ENCODE peak calls at places on chromosomes 5 and 9, in four cellular contexts. N, X, C and O are unnamed samples.

GRCh38 chr9:2420488-2421056 is 201.0 kb upstream of the VLDLR start:
- DNase-seq in N (no peak), X (peak), C (no peak), O (no peak)

GRCh38 chr9:17614929-17615328 is 36.1 kb downstream of the SH3GL2 start:
- DNase-seq in N (no peak), X (no peak), C (no peak), O (no peak)

GRCh38 chr5:80967500-80968181 is 7.5 kb downstream of the RASGRF2 start:
- DNase-seq in N (no peak), X (no peak), C (no peak), O (peak)

GRCh38 chr9:111108946-111109345 is 70.7 kb upstream of the LPAR1 start:
- DNase-seq in N (no peak), X (no peak), C (no peak), O (peak)

GRCh38 chr5:154371687-154372086 is 74.1 kb upstream of the SAP30L start:
- DNase-seq in N (no peak), X (no peak), C (no peak), O (peak)

GRCh38 chr5:72210913-72211670 is 103.8 kb downstream of the MAP1B start:
- DNase-seq in N (no peak), X (no peak), C (no peak), O (peak)

GRCh38 chr5:378301-378891 is 56.9 kb downstream of the AHRR start:
- DNase-seq in N (no peak), X (no peak), C (peak), O (peak)

GRCh38 chr9:100602302-100602930 is 24.5 kb downstream of the CAVIN4 start:
- DNase-seq in N (peak), X (peak), C (no peak), O (peak)

GRCh38 chr5:113119271-113119924 is 142.8 kb downstream of the DCP2 start:
- DNase-seq in N (no peak), X (no peak), C (no peak), O (no peak)

GRCh38 chr5:88821161-88821560 is 61.8 kb downstream of the MEF2C start:
- DNase-seq in N (no peak), X (no peak), C (no peak), O (no peak)

GRCh38 chr9:133715295-133715865 is 22.8 kb downstream of the SARDH start:
- DNase-seq in N (no peak), X (no peak), C (peak), O (peak)

GRCh38 chr5:171585981-171586380 is 166.5 kb downstream of the FGF18 start:
- DNase-seq in N (no peak), X (no peak), C (no peak), O (no peak)

GRCh38 chr5:35859101-35859661 is 2.5 kb downstream of the IL7R start:
- DNase-seq in N (peak), X (no peak), C (no peak), O (peak)

GRCh38 chr5:5141625-5142527 is 1.7 kb downstream of the ADAMTS16 start:
- DNase-seq in N (peak), X (peak), C (no peak), O (peak)

GRCh38 chr5:143570989-143571388 is 167.5 kb upstream of the NR3C1 start:
- DNase-seq in N (no peak), X (no peak), C (no peak), O (no peak)

GRCh38 chr9:76703270-76703669 is 61.0 kb upstream of the PCA3 start:
- DNase-seq in N (no peak), X (no peak), C (peak), O (no peak)